ENCODE peak calls at places on chromosome 16, in ten cellular contexts. P is heart right ventricle; H is Caki2; X is NCI-H2081; A is CD8-positive, alpha-beta memory T cell; G is NCI-H510A treated with DMSO at 0.1 percent for 48 hours; O is astrocyte of the spinal cord; C is substantia nigra; I is activated T-cell treated with anti-CD3 and anti-CD28 coated beads, Interleukin-2, amount 50 U/mL, for 72 hours; V is EH. W is an unnamed sample.

GRCh38 chr16:1137604-1138003 is 15.3 kb upstream of the CACNA1H start:
- DNase-seq in V (no peak), H (peak; percentile 93), I (no peak), G (no peak), X (no peak), A (no peak), O (no peak), C (no peak), P (no peak), W (no peak)

GRCh38 chr16:55323637-55324490 is at the start of gene IRX6:
- DNase-seq in C (no peak), P (peak; percentile 71), A (no peak), I (no peak), G (peak; percentile 24), V (peak; percentile 1), O (no peak), H (peak; percentile 43), X (peak; percentile 17), W (no peak)

GRCh38 chr16:56844056-56844455 is 21.0 kb upstream of the SLC12A3 start:
- DNase-seq in A (no peak), P (no peak), C (no peak), O (no peak), I (no peak), H (no peak), G (no peak), X (no peak), V (no peak), W (no peak)

GRCh38 chr16:12303649-12304048 is 327.1 kb downstream of the SNX29 start:
- DNase-seq in O (no peak), I (no peak), H (no peak), V (no peak), C (no peak), A (no peak), G (no peak), P (no peak), X (no peak), W (no peak)

GRCh38 chr16:11183951-11184350 is 72.1 kb downstream of the SOCS1 start:
- DNase-seq in P (no peak), I (no peak), V (no peak), A (no peak), C (no peak), O (no peak), X (no peak), G (no peak), H (no peak), W (no peak)

GRCh38 chr16:53433509-53433908 is 762 bp upstream of the RBL2 start:
- DNase-seq in C (no peak), X (no peak), A (no peak), O (no peak), V (no peak), H (no peak), I (no peak), G (no peak), P (no peak), W (no peak)

GRCh38 chr16:74627506-74628220 is 20.7 kb upstream of the GLG1 start:
- DNase-seq in V (peak; percentile 51), A (no peak), X (no peak), C (no peak), G (no peak), O (peak; percentile 37), H (peak; percentile 64), I (no peak), P (peak; percentile 20), W (no peak)

GRCh38 chr16:15434425-15435215 is at the start of gene BMERB1:
- DNase-seq in H (peak; percentile 70), G (peak; percentile 94), A (peak; percentile 15), O (peak; percentile 83), I (peak; percentile 78), X (peak; percentile 64), C (peak; percentile 82), V (peak; percentile 79), P (peak; percentile 78), W (no peak)

GRCh38 chr16:84535851-84536250 is 31.4 kb upstream of the MEAK7 start:
- DNase-seq in G (no peak), V (no peak), P (no peak), C (no peak), I (no peak), H (no peak), X (no peak), O (no peak), A (no peak), W (no peak)

GRCh38 chr16:74862743-74863244 is 88.2 kb upstream of the FA2H start:
- DNase-seq in V (peak; percentile 50), A (no peak), X (peak; percentile 39), H (peak; percentile 65), I (no peak), C (no peak), O (peak; percentile 50), P (no peak), G (peak; percentile 62), W (no peak)

GRCh38 chr16:68770671-68771070 is 33.6 kb downstream of the CDH1 start:
- DNase-seq in V (no peak), X (no peak), P (no peak), H (no peak), G (no peak), C (no peak), A (no peak), I (no peak), O (no peak), W (no peak)

GRCh38 chr16:56708418-56708817 is 21.5 kb upstream of the NUP93 start:
- DNase-seq in H (no peak), X (no peak), C (no peak), A (peak; percentile 11), P (no peak), G (no peak), V (no peak), I (no peak), O (no peak), W (no peak)

GRCh38 chr16:57507414-57508083 is 21.3 kb upstream of the DOK4 start:
- DNase-seq in H (no peak), P (no peak), I (no peak), X (peak; percentile 88), C (no peak), G (no peak), V (no peak), O (no peak), A (no peak), W (no peak)

GRCh38 chr16:73033271-73033998 is 14.5 kb downstream of the ZFHX3 start:
- DNase-seq in G (no peak), V (no peak), X (no peak), A (no peak), C (no peak), P (no peak), H (no peak), I (no peak), O (no peak), W (no peak)

GRCh38 chr16:73711441-73712080 is 585.1 kb upstream of the PSMD7 start:
- DNase-seq in H (peak; percentile 11), G (no peak), C (no peak), P (no peak), X (no peak), V (no peak), A (no peak), O (no peak), I (no peak), W (no peak)

GRCh38 chr16:89815639-89816348 is 653 bp downstream of the FANCA start:
- DNase-seq in A (no peak), H (peak; percentile 17), I (peak; percentile 31), X (no peak), P (no peak), C (no peak), V (no peak), G (no peak), O (no peak), W (no peak)

GRCh38 chr16:57906385-57907316 is 64.3 kb downstream of the CNGB1 start:
- DNase-seq in P (no peak), A (peak; percentile 5), C (no peak), X (no peak), I (peak; percentile 16), H (no peak), O (no peak), V (peak; percentile 22), G (no peak), W (no peak)

GRCh38 chr16:69477546-69477945 is 53.1 kb downstream of the CYB5B start:
- DNase-seq in V (peak; percentile 54), H (no peak), C (no peak), O (no peak), G (no peak), A (no peak), I (no peak), P (no peak), X (no peak), W (no peak)

GRCh38 chr16:57106767-57107166 is 14.4 kb downstream of the CPNE2 start:
- DNase-seq in O (no peak), X (no peak), I (no peak), C (no peak), A (no peak), G (no peak), V (peak; percentile 40), P (peak; percentile 63), H (no peak), W (no peak)

GRCh38 chr16:84597518-84598390 is 20.1 kb downstream of the COTL1 start:
- DNase-seq in I (peak; percentile 51), C (no peak), X (no peak), P (no peak), A (no peak), H (no peak), G (no peak), V (no peak), O (no peak), W (no peak)

GRCh38 chr16:11140466-11140865 is 115.5 kb downstream of the SOCS1 start:
- DNase-seq in G (no peak), X (no peak), V (no peak), A (no peak), P (no peak), O (no peak), I (no peak), H (no peak), C (no peak), W (no peak)

GRCh38 chr16:78916928-78917545 is 683.5 kb downstream of the MAF start:
- DNase-seq in A (no peak), O (no peak), C (no peak), V (no peak), H (no peak), X (no peak), P (no peak), I (no peak), G (no peak), W (no peak)

GRCh38 chr16:23796941-23797340 is 38.8 kb upstream of the PRKCB start:
- DNase-seq in V (no peak), X (no peak), I (no peak), O (no peak), G (no peak), P (no peak), A (no peak), H (no peak), C (no peak), W (no peak)

GRCh38 chr16:78259883-78260282 is 160.4 kb downstream of the WWOX start:
- DNase-seq in I (no peak), G (no peak), C (no peak), V (no peak), O (no peak), A (no peak), X (no peak), H (no peak), P (no peak), W (no peak)

GRCh38 chr16:81216706-81217105 is 21.8 kb upstream of the BCO1 start:
- DNase-seq in G (no peak), A (no peak), I (no peak), X (no peak), H (no peak), C (no peak), V (no peak), O (no peak), P (no peak), W (no peak)

GRCh38 chr16:4936181-4936990 is 562 bp downstream of the PPL start:
- DNase-seq in A (no peak), X (peak; percentile 24), V (no peak), O (no peak), H (no peak), I (no peak), C (no peak), P (no peak), G (peak; percentile 18), W (no peak)

GRCh38 chr16:11128211-11129123 is 127.5 kb downstream of the SOCS1 start:
- DNase-seq in O (no peak), P (peak; percentile 65), I (no peak), G (no peak), X (no peak), A (no peak), V (peak; percentile 81), H (no peak), C (no peak), W (no peak)

GRCh38 chr16:78738557-78738956 is 639.1 kb downstream of the WWOX start:
- DNase-seq in I (no peak), C (no peak), G (no peak), O (no peak), H (no peak), X (no peak), A (no peak), V (no peak), P (no peak), W (no peak)